ENCODE peak calls at places on chromosomes 13 and 19, in five cellular contexts. F is activated naive CD4-positive, alpha-beta T cell; B is germinal center; C is mammary epithelial cell; S is fibroblast of mammary gland. V is an unnamed sample.

GRCh38 chr19:39403331-39404312 is 3.0 kb upstream of the ZFP36 start:
- DNase-seq in B (peak), C (peak), F (peak), S (peak), V (peak)

GRCh38 chr19:33905937-33906577 is 109.4 kb downstream of the KCTD15 start:
- DNase-seq in S (no peak), B (peak), C (peak), F (no peak), V (peak)

GRCh38 chr13:20127563-20128458 is 33.0 kb downstream of the GJA3 start:
- DNase-seq in C (peak), S (peak), B (peak), F (peak), V (peak)

GRCh38 chr13:29359181-29359580 is 236.3 kb downstream of the SLC7A1 start:
- DNase-seq in C (no peak), S (no peak), F (no peak), B (no peak), V (no peak)

GRCh38 chr19:55069859-55070225 is 5.8 kb upstream of the EPS8L1 start:
- DNase-seq in C (no peak), B (no peak), F (no peak), S (no peak), V (no peak)

GRCh38 chr13:109924376-109924775 is 138.0 kb upstream of the IRS2 start:
- DNase-seq in B (no peak), S (no peak), C (no peak), F (no peak), V (no peak)

GRCh38 chr13:40271931-40272775 is 394.3 kb downstream of the FOXO1 start:
- DNase-seq in S (peak), F (peak), B (no peak), C (peak), V (peak)

GRCh38 chr13:29457299-29457698 is 138.2 kb downstream of the SLC7A1 start:
- DNase-seq in F (no peak), B (no peak), S (peak), C (peak), V (peak)

GRCh38 chr19:44430956-44431355 is 17.3 kb downstream of the ZNF229 start:
- DNase-seq in S (no peak), B (no peak), F (no peak), C (peak), V (peak)

GRCh38 chr13:74040200-74040599 is 94.0 kb downstream of the KLF12 start:
- DNase-seq in B (peak), C (no peak), S (peak), F (no peak), V (peak)